ENCODE peak calls at places on chromosomes 6 and 20, in seven cellular contexts. One of them, this sample, is unnamed.

GRCh38 chr20:60372822-60373221 is 414.6 kb downstream of the CDH26 start:
- DNase-seq in epithelial cell of esophagus: no peak
- DNase-seq in mesendoderm: no peak
- DNase-seq in aorta: no peak
- DNase-seq in amygdala: no peak
- DNase-seq in T-helper 9 cell: no peak
- DNase-seq in ACHN: no peak
- DNase-seq in this sample: no peak

GRCh38 chr6:111416529-111416928 is 66.5 kb downstream of the REV3L start:
- DNase-seq in T-helper 9 cell: no peak
- DNase-seq in mesendoderm: no peak
- DNase-seq in aorta: no peak
- DNase-seq in amygdala: no peak
- DNase-seq in epithelial cell of esophagus: no peak
- DNase-seq in ACHN: no peak
- DNase-seq in this sample: no peak

GRCh38 chr6:31776961-31777666 is at the start of gene VWA7:
- DNase-seq in T-helper 9 cell: peak
- DNase-seq in aorta: peak
- DNase-seq in ACHN: peak
- DNase-seq in epithelial cell of esophagus: peak
- DNase-seq in amygdala: no peak
- DNase-seq in mesendoderm: peak
- DNase-seq in this sample: peak

GRCh38 chr6:108452725-108453195 is 108.0 kb upstream of the FOXO3 start:
- DNase-seq in ACHN: no peak
- DNase-seq in mesendoderm: peak
- DNase-seq in amygdala: no peak
- DNase-seq in epithelial cell of esophagus: no peak
- DNase-seq in aorta: no peak
- DNase-seq in T-helper 9 cell: no peak
- DNase-seq in this sample: no peak

GRCh38 chr6:82246802-82247633 is 526 bp downstream of the IBTK start:
- DNase-seq in mesendoderm: peak
- DNase-seq in amygdala: peak
- DNase-seq in ACHN: peak
- DNase-seq in T-helper 9 cell: no peak
- DNase-seq in epithelial cell of esophagus: peak
- DNase-seq in aorta: peak
- DNase-seq in this sample: peak

GRCh38 chr20:38730167-38730988 is 6.1 kb downstream of the SLC32A1 start:
- DNase-seq in aorta: no peak
- DNase-seq in T-helper 9 cell: no peak
- DNase-seq in ACHN: no peak
- DNase-seq in amygdala: no peak
- DNase-seq in mesendoderm: peak
- DNase-seq in epithelial cell of esophagus: peak
- DNase-seq in this sample: no peak

GRCh38 chr6:164208371-164208770 is 793.9 kb downstream of the QKI start:
- DNase-seq in T-helper 9 cell: no peak
- DNase-seq in ACHN: no peak
- DNase-seq in aorta: no peak
- DNase-seq in epithelial cell of esophagus: no peak
- DNase-seq in mesendoderm: no peak
- DNase-seq in amygdala: no peak
- DNase-seq in this sample: no peak

GRCh38 chr6:1380625-1381396 is 8.6 kb upstream of the FOXF2 start:
- DNase-seq in T-helper 9 cell: no peak
- DNase-seq in epithelial cell of esophagus: no peak
- DNase-seq in amygdala: no peak
- DNase-seq in ACHN: no peak
- DNase-seq in aorta: no peak
- DNase-seq in mesendoderm: no peak
- DNase-seq in this sample: no peak

GRCh38 chr6:168370310-168370991 is 50.9 kb upstream of the DACT2 start:
- DNase-seq in ACHN: peak
- DNase-seq in amygdala: peak
- DNase-seq in aorta: peak
- DNase-seq in mesendoderm: peak
- DNase-seq in epithelial cell of esophagus: no peak
- DNase-seq in T-helper 9 cell: peak
- DNase-seq in this sample: peak

GRCh38 chr6:124963416-124964083 is 1.3 kb downstream of the RNF217 start:
- DNase-seq in aorta: no peak
- DNase-seq in amygdala: no peak
- DNase-seq in mesendoderm: peak
- DNase-seq in T-helper 9 cell: no peak
- DNase-seq in epithelial cell of esophagus: peak
- DNase-seq in ACHN: peak
- DNase-seq in this sample: no peak

GRCh38 chr6:168238159-168238887 is 81.3 kb downstream of the DACT2 start:
- DNase-seq in epithelial cell of esophagus: peak
- DNase-seq in ACHN: no peak
- DNase-seq in T-helper 9 cell: no peak
- DNase-seq in aorta: no peak
- DNase-seq in mesendoderm: no peak
- DNase-seq in amygdala: no peak
- DNase-seq in this sample: no peak

GRCh38 chr6:32129297-32130088 is 595 bp downstream of the FKBPL start:
- DNase-seq in amygdala: no peak
- DNase-seq in mesendoderm: no peak
- DNase-seq in T-helper 9 cell: no peak
- DNase-seq in ACHN: no peak
- DNase-seq in epithelial cell of esophagus: no peak
- DNase-seq in aorta: no peak
- DNase-seq in this sample: no peak

GRCh38 chr6:106360989-106361430 is 493 bp downstream of the CRYBG1 start:
- DNase-seq in mesendoderm: peak
- DNase-seq in T-helper 9 cell: peak
- DNase-seq in ACHN: no peak
- DNase-seq in epithelial cell of esophagus: peak
- DNase-seq in amygdala: no peak
- DNase-seq in aorta: peak
- DNase-seq in this sample: no peak

GRCh38 chr6:90082847-90083246 is 188.6 kb downstream of the GJA10 start:
- DNase-seq in ACHN: no peak
- DNase-seq in epithelial cell of esophagus: no peak
- DNase-seq in amygdala: no peak
- DNase-seq in mesendoderm: no peak
- DNase-seq in aorta: no peak
- DNase-seq in T-helper 9 cell: no peak
- DNase-seq in this sample: no peak

GRCh38 chr6:3291987-3292386 is 33.2 kb downstream of the PSMG4 start:
- DNase-seq in aorta: no peak
- DNase-seq in epithelial cell of esophagus: no peak
- DNase-seq in amygdala: no peak
- DNase-seq in ACHN: no peak
- DNase-seq in T-helper 9 cell: no peak
- DNase-seq in mesendoderm: no peak
- DNase-seq in this sample: no peak

GRCh38 chr6:169942173-169942572 is 190.8 kb downstream of the ERMARD start:
- DNase-seq in T-helper 9 cell: no peak
- DNase-seq in amygdala: no peak
- DNase-seq in ACHN: no peak
- DNase-seq in mesendoderm: no peak
- DNase-seq in aorta: no peak
- DNase-seq in epithelial cell of esophagus: no peak
- DNase-seq in this sample: no peak

GRCh38 chr6:34709386-34709785 is 12.8 kb upstream of the ILRUN start:
- DNase-seq in amygdala: peak
- DNase-seq in aorta: peak
- DNase-seq in epithelial cell of esophagus: peak
- DNase-seq in mesendoderm: no peak
- DNase-seq in ACHN: no peak
- DNase-seq in T-helper 9 cell: no peak
- DNase-seq in this sample: no peak

GRCh38 chr6:165689699-165690098 is 26.7 kb upstream of the PDE10A start:
- DNase-seq in mesendoderm: no peak
- DNase-seq in epithelial cell of esophagus: no peak
- DNase-seq in amygdala: no peak
- DNase-seq in T-helper 9 cell: no peak
- DNase-seq in ACHN: no peak
- DNase-seq in aorta: no peak
- DNase-seq in this sample: no peak

GRCh38 chr6:33313709-33314514 is at the start of gene TAPBP:
- DNase-seq in T-helper 9 cell: peak
- DNase-seq in amygdala: peak
- DNase-seq in aorta: peak
- DNase-seq in ACHN: peak
- DNase-seq in mesendoderm: peak
- DNase-seq in epithelial cell of esophagus: peak
- DNase-seq in this sample: peak

GRCh38 chr6:43173496-43174262 is 2.6 kb downstream of the SRF start:
- DNase-seq in T-helper 9 cell: no peak
- DNase-seq in ACHN: no peak
- DNase-seq in epithelial cell of esophagus: peak
- DNase-seq in mesendoderm: no peak
- DNase-seq in amygdala: no peak
- DNase-seq in aorta: peak
- DNase-seq in this sample: no peak

GRCh38 chr6:170186006-170186908 is 104.6 kb downstream of the DLL1 start:
- DNase-seq in ACHN: no peak
- DNase-seq in aorta: no peak
- DNase-seq in epithelial cell of esophagus: no peak
- DNase-seq in amygdala: no peak
- DNase-seq in mesendoderm: no peak
- DNase-seq in T-helper 9 cell: no peak
- DNase-seq in this sample: no peak

GRCh38 chr6:166980738-166981137 is 18.5 kb upstream of the CEP43 start:
- DNase-seq in ACHN: no peak
- DNase-seq in T-helper 9 cell: no peak
- DNase-seq in epithelial cell of esophagus: no peak
- DNase-seq in amygdala: no peak
- DNase-seq in mesendoderm: no peak
- DNase-seq in aorta: no peak
- DNase-seq in this sample: no peak

GRCh38 chr20:54459279-54459678 is 16.1 kb upstream of the DOK5 start:
- DNase-seq in aorta: no peak
- DNase-seq in amygdala: no peak
- DNase-seq in mesendoderm: no peak
- DNase-seq in T-helper 9 cell: no peak
- DNase-seq in epithelial cell of esophagus: no peak
- DNase-seq in ACHN: no peak
- DNase-seq in this sample: no peak

GRCh38 chr6:13044390-13044789 is 283.9 kb downstream of the TBC1D7 start:
- DNase-seq in amygdala: no peak
- DNase-seq in ACHN: no peak
- DNase-seq in epithelial cell of esophagus: peak
- DNase-seq in mesendoderm: peak
- DNase-seq in aorta: peak
- DNase-seq in T-helper 9 cell: no peak
- DNase-seq in this sample: no peak

GRCh38 chr6:164947174-164947573 is 362.2 kb downstream of the C6orf118 start:
- DNase-seq in aorta: no peak
- DNase-seq in epithelial cell of esophagus: no peak
- DNase-seq in T-helper 9 cell: no peak
- DNase-seq in amygdala: no peak
- DNase-seq in mesendoderm: no peak
- DNase-seq in ACHN: no peak
- DNase-seq in this sample: no peak

GRCh38 chr6:3751730-3752537 is 421 bp upstream of the PXDC1 start:
- DNase-seq in ACHN: peak
- DNase-seq in T-helper 9 cell: peak
- DNase-seq in amygdala: peak
- DNase-seq in aorta: peak
- DNase-seq in epithelial cell of esophagus: peak
- DNase-seq in mesendoderm: peak
- DNase-seq in this sample: peak

GRCh38 chr6:135269399-135270005 is 88.4 kb downstream of the MYB start:
- DNase-seq in ACHN: no peak
- DNase-seq in epithelial cell of esophagus: no peak
- DNase-seq in aorta: no peak
- DNase-seq in T-helper 9 cell: no peak
- DNase-seq in amygdala: no peak
- DNase-seq in mesendoderm: no peak
- DNase-seq in this sample: no peak

GRCh38 chr20:24753136-24753535 is 195.9 kb upstream of the CST7 start:
- DNase-seq in mesendoderm: no peak
- DNase-seq in aorta: no peak
- DNase-seq in ACHN: no peak
- DNase-seq in amygdala: no peak
- DNase-seq in T-helper 9 cell: no peak
- DNase-seq in epithelial cell of esophagus: no peak
- DNase-seq in this sample: no peak